ENCODE peak calls at places on chromosomes 5 and 9, in seven cellular contexts. W, L, F, I, K, J and P are unnamed samples.
A peak's percentile ranks its signal among the peaks of the same experiment; 100 is the strongest.

GRCh38 chr9:111037744-111038335 is 430 bp downstream of the LPAR1 start:
- DNase-seq in J (peak; percentile 78), F (no peak), K (peak; percentile 45), L (no peak), I (no peak), W (no peak), P (no peak)

GRCh38 chr9:92341578-92341977 is 15.8 kb downstream of the CENPP start:
- DNase-seq in W (no peak), J (peak; percentile 55), F (no peak), I (no peak), L (no peak), K (no peak), P (no peak)

GRCh38 chr5:137221914-137222313 is 277.2 kb downstream of the SPOCK1 start:
- DNase-seq in F (no peak), W (peak; percentile 9), J (no peak), I (no peak), K (no peak), L (no peak), P (no peak)

GRCh38 chr5:151570512-151571269 is 20.4 kb downstream of the FAT2 start:
- DNase-seq in W (no peak), K (no peak), L (no peak), I (no peak), J (peak; percentile 55), F (no peak), P (no peak)

GRCh38 chr5:132110195-132110594 is 36.6 kb downstream of the CSF2 start:
- DNase-seq in L (no peak), F (no peak), W (no peak), K (no peak), J (no peak), I (no peak), P (no peak)

GRCh38 chr5:113123563-113123962 is 147.0 kb downstream of the DCP2 start:
- DNase-seq in F (no peak), W (no peak), J (peak; percentile 60), L (no peak), I (no peak), K (no peak), P (no peak)

GRCh38 chr5:84292000-84292642 is 92.6 kb downstream of the EDIL3 start:
- DNase-seq in I (no peak), F (no peak), W (no peak), L (no peak), K (no peak), J (no peak), P (no peak)

GRCh38 chr5:128782446-128782845 is 182.8 kb upstream of the SLC27A6 start:
- DNase-seq in F (peak; percentile 33), K (peak; percentile 38), J (peak; percentile 21), I (no peak), L (no peak), W (no peak), P (no peak)

GRCh38 chr9:136814725-136815421 is 7.1 kb downstream of the RABL6 start:
- DNase-seq in I (no peak), K (no peak), W (no peak), L (no peak), F (no peak), J (no peak), P (no peak)

GRCh38 chr9:16133556-16134227 is 580.8 kb downstream of the CCDC171 start:
- DNase-seq in J (peak; percentile 56), I (peak; percentile 46), F (peak; percentile 33), W (no peak), L (peak; percentile 15), K (peak; percentile 54), P (no peak)